ENCODE peak calls at places on chromosomes 6 and 20, in four cellular contexts. One of them, this sample, is unnamed.

GRCh38 chr6:139778688-139779087 is 404.2 kb upstream of the CITED2 start:
- DNase-seq in IMR-90: peak
- DNase-seq in PC-3: peak
- DNase-seq in cardiac muscle cell: peak
- DNase-seq in this sample: no peak

GRCh38 chr6:12014027-12014872 is 2.1 kb downstream of the HIVEP1 start:
- DNase-seq in IMR-90: peak
- DNase-seq in PC-3: peak
- DNase-seq in cardiac muscle cell: peak
- DNase-seq in this sample: no peak

GRCh38 chr6:134491473-134491872 is 173.6 kb upstream of the SGK1 start:
- DNase-seq in IMR-90: peak
- DNase-seq in PC-3: no peak
- DNase-seq in cardiac muscle cell: peak
- DNase-seq in this sample: no peak

GRCh38 chr6:37242429-37243052 is 15.0 kb upstream of the TBC1D22B start:
- DNase-seq in IMR-90: peak
- DNase-seq in PC-3: peak
- DNase-seq in cardiac muscle cell: peak
- DNase-seq in this sample: no peak

GRCh38 chr6:166806217-166806838 is 150.0 kb downstream of the RNASET2 start:
- DNase-seq in IMR-90: no peak
- DNase-seq in PC-3: no peak
- DNase-seq in cardiac muscle cell: no peak
- DNase-seq in this sample: no peak

GRCh38 chr20:12913781-12914443 is 94.9 kb upstream of the SPTLC3 start:
- DNase-seq in IMR-90: no peak
- DNase-seq in PC-3: no peak
- DNase-seq in cardiac muscle cell: no peak
- DNase-seq in this sample: no peak

GRCh38 chr6:154298297-154298696 is 58.3 kb downstream of the IPCEF1 start:
- DNase-seq in IMR-90: peak
- DNase-seq in PC-3: peak
- DNase-seq in cardiac muscle cell: peak
- DNase-seq in this sample: no peak

GRCh38 chr6:138945354-138945753 is 42.7 kb downstream of the REPS1 start:
- DNase-seq in IMR-90: no peak
- DNase-seq in PC-3: peak
- DNase-seq in cardiac muscle cell: no peak
- DNase-seq in this sample: no peak

GRCh38 chr6:32825966-32826365 is 9.2 kb upstream of the HLA-DOB start:
- DNase-seq in IMR-90: peak
- DNase-seq in PC-3: peak
- DNase-seq in cardiac muscle cell: peak
- DNase-seq in this sample: no peak

GRCh38 chr6:11277275-11278206 is 45.1 kb upstream of the NEDD9 start:
- DNase-seq in IMR-90: peak
- DNase-seq in PC-3: peak
- DNase-seq in cardiac muscle cell: peak
- DNase-seq in this sample: no peak

GRCh38 chr6:25792016-25792415 is 37.5 kb downstream of the SLC17A4 start:
- DNase-seq in IMR-90: no peak
- DNase-seq in PC-3: no peak
- DNase-seq in cardiac muscle cell: no peak
- DNase-seq in this sample: no peak

GRCh38 chr20:36491901-36492617 is 49.3 kb upstream of the MYL9 start:
- DNase-seq in IMR-90: no peak
- DNase-seq in PC-3: no peak
- DNase-seq in cardiac muscle cell: peak
- DNase-seq in this sample: peak

GRCh38 chr6:113050979-113051378 is 703.8 kb downstream of the RFPL4B start:
- DNase-seq in IMR-90: no peak
- DNase-seq in PC-3: no peak
- DNase-seq in cardiac muscle cell: no peak
- DNase-seq in this sample: no peak

GRCh38 chr6:168217880-168218537 is 101.6 kb downstream of the DACT2 start:
- DNase-seq in IMR-90: no peak
- DNase-seq in PC-3: no peak
- DNase-seq in cardiac muscle cell: peak
- DNase-seq in this sample: no peak

GRCh38 chr6:11231564-11232176 is 798 bp downstream of the NEDD9 start:
- DNase-seq in IMR-90: no peak
- DNase-seq in PC-3: peak
- DNase-seq in cardiac muscle cell: no peak
- DNase-seq in this sample: no peak

GRCh38 chr20:49276201-49276894 is 1.5 kb downstream of the ZNFX1 start:
- DNase-seq in IMR-90: peak
- DNase-seq in PC-3: peak
- DNase-seq in cardiac muscle cell: peak
- DNase-seq in this sample: peak

GRCh38 chr20:63186528-63187316 is 29.2 kb downstream of the YTHDF1 start:
- DNase-seq in IMR-90: no peak
- DNase-seq in PC-3: peak
- DNase-seq in cardiac muscle cell: no peak
- DNase-seq in this sample: no peak

GRCh38 chr20:10648651-10649050 is 25.1 kb downstream of the JAG1 start:
- DNase-seq in IMR-90: peak
- DNase-seq in PC-3: no peak
- DNase-seq in cardiac muscle cell: peak
- DNase-seq in this sample: no peak

GRCh38 chr20:36408219-36408618 is 102.1 kb downstream of the DLGAP4 start:
- DNase-seq in IMR-90: peak
- DNase-seq in PC-3: peak
- DNase-seq in cardiac muscle cell: peak
- DNase-seq in this sample: no peak

GRCh38 chr6:156659317-156660198 is 117.6 kb upstream of the ARID1B start:
- DNase-seq in IMR-90: no peak
- DNase-seq in PC-3: no peak
- DNase-seq in cardiac muscle cell: no peak
- DNase-seq in this sample: no peak

GRCh38 chr6:168031411-168032382 is 34.2 kb downstream of the KIF25 start:
- DNase-seq in IMR-90: peak
- DNase-seq in PC-3: no peak
- DNase-seq in cardiac muscle cell: peak
- DNase-seq in this sample: no peak

GRCh38 chr6:53956068-53956711 is 155.1 kb upstream of the MLIP start:
- DNase-seq in IMR-90: peak
- DNase-seq in PC-3: peak
- DNase-seq in cardiac muscle cell: peak
- DNase-seq in this sample: no peak

GRCh38 chr6:102736941-102737368 is 1343.4 kb downstream of the GRIK2 start:
- DNase-seq in IMR-90: peak
- DNase-seq in PC-3: peak
- DNase-seq in cardiac muscle cell: no peak
- DNase-seq in this sample: no peak

GRCh38 chr6:14077193-14077853 is 40.2 kb upstream of the CD83 start:
- DNase-seq in IMR-90: no peak
- DNase-seq in PC-3: no peak
- DNase-seq in cardiac muscle cell: no peak
- DNase-seq in this sample: no peak

GRCh38 chr6:40194771-40195170 is 260.5 kb upstream of the MOCS1 start:
- DNase-seq in IMR-90: no peak
- DNase-seq in PC-3: no peak
- DNase-seq in cardiac muscle cell: no peak
- DNase-seq in this sample: no peak

GRCh38 chr6:169240125-169240524 is 13.5 kb downstream of the THBS2 start:
- DNase-seq in IMR-90: no peak
- DNase-seq in PC-3: no peak
- DNase-seq in cardiac muscle cell: no peak
- DNase-seq in this sample: no peak

GRCh38 chr20:17895641-17896246 is 72.8 kb downstream of the SNX5 start:
- DNase-seq in IMR-90: peak
- DNase-seq in PC-3: no peak
- DNase-seq in cardiac muscle cell: peak
- DNase-seq in this sample: peak

GRCh38 chr20:21529863-21530262 is 16.0 kb upstream of the NKX2-2 start:
- DNase-seq in IMR-90: no peak
- DNase-seq in PC-3: peak
- DNase-seq in cardiac muscle cell: no peak
- DNase-seq in this sample: no peak

GRCh38 chr20:45246109-45246508 is 8.3 kb downstream of the SLPI start:
- DNase-seq in IMR-90: no peak
- DNase-seq in PC-3: no peak
- DNase-seq in cardiac muscle cell: no peak
- DNase-seq in this sample: no peak

GRCh38 chr6:168190646-168191443 is 111.8 kb upstream of the FRMD1 start:
- DNase-seq in IMR-90: no peak
- DNase-seq in PC-3: no peak
- DNase-seq in cardiac muscle cell: no peak
- DNase-seq in this sample: no peak

GRCh38 chr20:64104667-64105451 is 2.5 kb downstream of the NPBWR2 start:
- DNase-seq in IMR-90: no peak
- DNase-seq in PC-3: no peak
- DNase-seq in cardiac muscle cell: no peak
- DNase-seq in this sample: no peak

GRCh38 chr6:139747154-139747553 is 372.7 kb upstream of the CITED2 start:
- DNase-seq in IMR-90: no peak
- DNase-seq in PC-3: no peak
- DNase-seq in cardiac muscle cell: no peak
- DNase-seq in this sample: no peak

GRCh38 chr20:36624068-36624813 is 18.7 kb downstream of the RAB5IF start:
- DNase-seq in IMR-90: no peak
- DNase-seq in PC-3: no peak
- DNase-seq in cardiac muscle cell: peak
- DNase-seq in this sample: peak

GRCh38 chr20:47258745-47259695 is 97.5 kb downstream of the ZMYND8 start:
- DNase-seq in IMR-90: peak
- DNase-seq in PC-3: peak
- DNase-seq in cardiac muscle cell: peak
- DNase-seq in this sample: no peak
- H3K27ac ChIP-seq in IMR-90: peak
- H3K27ac ChIP-seq in PC-3: no peak
- H3K27ac ChIP-seq in cardiac muscle cell: peak
- H3K27ac ChIP-seq in this sample: peak

DNA sequence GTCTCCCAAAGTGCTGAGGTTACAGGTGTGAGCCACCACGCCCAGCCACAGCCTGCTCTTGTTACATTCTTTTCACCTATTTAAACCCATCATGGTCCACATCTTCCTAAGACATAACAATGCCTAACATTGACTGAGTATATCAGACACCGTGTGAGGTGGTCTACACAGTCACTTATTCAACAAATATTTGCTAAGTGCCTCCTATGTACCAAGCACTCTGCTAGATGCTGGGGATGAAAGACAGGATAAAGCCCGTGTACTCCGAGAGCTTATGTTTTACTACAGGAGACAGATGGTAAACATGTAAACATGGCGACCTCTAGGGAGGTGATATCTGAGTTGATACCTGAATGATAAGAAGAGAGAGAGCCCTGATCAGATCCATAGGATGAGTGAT is 12.7 kb downstream of the BCL2L1 start:
- DNase-seq in IMR-90: no peak
- DNase-seq in PC-3: peak
- DNase-seq in cardiac muscle cell: no peak
- DNase-seq in this sample: no peak
- H3K27ac ChIP-seq in IMR-90: no peak
- H3K27ac ChIP-seq in PC-3: peak
- H3K27ac ChIP-seq in cardiac muscle cell: no peak
- H3K27ac ChIP-seq in this sample: peak

GRCh38 chr20:7470912-7471311 is 469.3 kb downstream of the HAO1 start:
- DNase-seq in IMR-90: no peak
- DNase-seq in PC-3: no peak
- DNase-seq in cardiac muscle cell: no peak
- DNase-seq in this sample: no peak
- H3K27ac ChIP-seq in IMR-90: no peak
- H3K27ac ChIP-seq in PC-3: no peak
- H3K27ac ChIP-seq in cardiac muscle cell: no peak
- H3K27ac ChIP-seq in this sample: no peak

GRCh38 chr6:108711831-108712230 is 136.4 kb upstream of the ARMC2 start:
- DNase-seq in IMR-90: no peak
- DNase-seq in PC-3: no peak
- DNase-seq in cardiac muscle cell: peak
- DNase-seq in this sample: no peak
- H3K27ac ChIP-seq in IMR-90: no peak
- H3K27ac ChIP-seq in PC-3: no peak
- H3K27ac ChIP-seq in cardiac muscle cell: peak
- H3K27ac ChIP-seq in this sample: no peak

DNA sequence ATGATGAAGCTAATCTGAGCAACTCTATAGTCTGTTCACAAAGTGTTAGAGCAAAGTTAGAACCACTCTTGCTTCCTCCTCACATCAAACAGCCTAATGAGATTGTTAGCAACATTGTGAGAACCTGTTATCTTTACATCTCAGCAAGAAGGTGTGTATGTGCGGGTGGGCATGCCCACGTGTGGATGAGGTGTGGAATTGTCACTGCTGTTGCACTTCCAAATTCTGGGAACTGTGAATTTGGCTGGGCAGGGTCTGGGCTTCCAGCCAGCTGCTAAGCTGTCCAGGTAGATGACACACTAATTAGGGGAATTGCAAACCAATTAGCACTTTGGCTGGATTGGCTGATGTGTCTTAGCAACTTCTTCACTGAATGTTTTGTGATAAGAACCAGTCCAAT is 848.1 kb downstream of the DHX35 start:
- DNase-seq in IMR-90: no peak
- DNase-seq in PC-3: no peak
- DNase-seq in cardiac muscle cell: no peak
- DNase-seq in this sample: no peak
- H3K27ac ChIP-seq in IMR-90: no peak
- H3K27ac ChIP-seq in PC-3: no peak
- H3K27ac ChIP-seq in cardiac muscle cell: no peak
- H3K27ac ChIP-seq in this sample: no peak

GRCh38 chr6:2834262-2834661 is 7.4 kb downstream of the SERPINB1 start:
- DNase-seq in IMR-90: no peak
- DNase-seq in PC-3: no peak
- DNase-seq in cardiac muscle cell: no peak
- DNase-seq in this sample: no peak

GRCh38 chr6:2829253-2829652 is 12.4 kb downstream of the SERPINB1 start:
- DNase-seq in IMR-90: no peak
- DNase-seq in PC-3: no peak
- DNase-seq in cardiac muscle cell: no peak
- DNase-seq in this sample: no peak

GRCh38 chr6:2828629-2829028 is 13.0 kb downstream of the SERPINB1 start:
- DNase-seq in IMR-90: no peak
- DNase-seq in PC-3: no peak
- DNase-seq in cardiac muscle cell: no peak
- DNase-seq in this sample: no peak

GRCh38 chr6:2830183-2830582 is 11.5 kb downstream of the SERPINB1 start:
- DNase-seq in IMR-90: no peak
- DNase-seq in PC-3: no peak
- DNase-seq in cardiac muscle cell: no peak
- DNase-seq in this sample: no peak

GRCh38 chr6:2831392-2831791 is 10.3 kb downstream of the SERPINB1 start:
- DNase-seq in IMR-90: no peak
- DNase-seq in PC-3: no peak
- DNase-seq in cardiac muscle cell: no peak
- DNase-seq in this sample: no peak
- H3K27ac ChIP-seq in IMR-90: no peak
- H3K27ac ChIP-seq in PC-3: peak
- H3K27ac ChIP-seq in cardiac muscle cell: no peak
- H3K27ac ChIP-seq in this sample: no peak

GRCh38 chr6:2108700-2109306 is 136.6 kb downstream of the GMDS start:
- DNase-seq in IMR-90: no peak
- DNase-seq in PC-3: no peak
- DNase-seq in cardiac muscle cell: no peak
- DNase-seq in this sample: no peak
- H3K27ac ChIP-seq in IMR-90: no peak
- H3K27ac ChIP-seq in PC-3: no peak
- H3K27ac ChIP-seq in cardiac muscle cell: no peak
- H3K27ac ChIP-seq in this sample: no peak

GRCh38 chr6:3913077-3913957 is 64.1 kb downstream of the FAM50B start:
- DNase-seq in IMR-90: peak
- DNase-seq in PC-3: peak
- DNase-seq in cardiac muscle cell: peak
- DNase-seq in this sample: peak
- H3K27ac ChIP-seq in IMR-90: no peak
- H3K27ac ChIP-seq in PC-3: peak
- H3K27ac ChIP-seq in cardiac muscle cell: no peak
- H3K27ac ChIP-seq in this sample: peak

This sample was measured in upper lobe of left lung.